ENCODE peak calls at places on chromosomes 7 and 10, in ten cellular contexts. L is neural progenitor cell, B is A549, Z is OCI-LY7, E is SK-N-SH, K is ovary, D is kidney, X is GM23338, S is thoracic aorta, U is IMR-90. Y is an unnamed sample.

GRCh38 chr7:24898691-24899090 is 81.3 kb downstream of the OSBPL3 start:
- DNase-seq in L (no peak), B (no peak), Z (peak), E (no peak), K (no peak), D (no peak), X (no peak), S (no peak), U (peak), Y (no peak)

GRCh38 chr7:73904219-73905136 is 43.5 kb downstream of the TMEM270 start:
- DNase-seq in L (no peak), B (no peak), Z (no peak), E (peak), K (peak), D (peak), X (no peak), S (peak), U (no peak), Y (no peak)

GRCh38 chr7:150367677-150368097 is 935 bp upstream of the REPIN1 start:
- DNase-seq in L (no peak), B (peak), Z (no peak), E (no peak), K (no peak), D (no peak), X (no peak), S (no peak), U (peak), Y (no peak)

GRCh38 chr10:71404510-71405295 is 8.0 kb downstream of the CDH23 start:
- DNase-seq in L (no peak), B (no peak), Z (no peak), E (no peak), K (no peak), D (no peak), X (no peak), S (no peak), U (no peak), Y (no peak)

GRCh38 chr7:51213618-51214017 is 103.0 kb downstream of the COBL start:
- DNase-seq in L (no peak), B (no peak), Z (no peak), E (no peak), K (no peak), D (no peak), X (no peak), S (no peak), U (no peak), Y (no peak)

GRCh38 chr10:31896972-31897384 is 31.7 kb downstream of the ARHGAP12 start:
- DNase-seq in L (no peak), B (peak), Z (no peak), E (no peak), K (no peak), D (no peak), X (no peak), S (no peak), U (peak), Y (peak)

GRCh38 chr10:124285587-124286527 is 132.9 kb downstream of the OAT start:
- DNase-seq in L (no peak), B (no peak), Z (peak), E (no peak), K (peak), D (no peak), X (no peak), S (no peak), U (no peak), Y (peak)

GRCh38 chr7:73715648-73716317 is 3.7 kb downstream of the STX1A start:
- DNase-seq in L (no peak), B (peak), Z (peak), E (no peak), K (no peak), D (no peak), X (no peak), S (no peak), U (peak), Y (peak)

GRCh38 chr10:49632406-49633317 is 18.8 kb downstream of the CHAT start:
- DNase-seq in L (no peak), B (no peak), Z (no peak), E (no peak), K (peak), D (peak), X (no peak), S (no peak), U (peak), Y (no peak)

GRCh38 chr10:29140991-29141390 is 147.9 kb upstream of the LYZL1 start:
- DNase-seq in L (no peak), B (peak), Z (no peak), E (no peak), K (no peak), D (no peak), X (peak), S (no peak), U (peak), Y (peak)

GRCh38 chr7:120858299-120858636 is 324 bp upstream of the TSPAN12 start:
- DNase-seq in L (no peak), B (no peak), Z (no peak), E (no peak), K (no peak), D (no peak), X (no peak), S (no peak), U (no peak), Y (no peak)

GRCh38 chr10:70584941-70585544 is 17.5 kb downstream of the PRF1 start:
- DNase-seq in L (peak), B (no peak), Z (peak), E (peak), K (peak), D (no peak), X (peak), S (no peak), U (no peak), Y (no peak)

GRCh38 chr10:70508912-70509366 is 30.4 kb downstream of the PALD1 start:
- DNase-seq in L (peak), B (no peak), Z (peak), E (peak), K (peak), D (no peak), X (peak), S (no peak), U (peak), Y (peak)

GRCh38 chr10:109998513-109998912 is 9.3 kb upstream of the ADD3 start:
- DNase-seq in L (no peak), B (no peak), Z (no peak), E (no peak), K (no peak), D (no peak), X (no peak), S (no peak), U (no peak), Y (no peak)

GRCh38 chr7:127253289-127254162 is 785 bp upstream of the GRM8 start:
- DNase-seq in L (peak), B (peak), Z (peak), E (peak), K (peak), D (peak), X (peak), S (peak), U (peak), Y (peak)

GRCh38 chr7:41993173-41993867 is 243.7 kb downstream of the GLI3 start:
- DNase-seq in L (no peak), B (no peak), Z (no peak), E (no peak), K (no peak), D (no peak), X (no peak), S (no peak), U (peak), Y (peak)

GRCh38 chr7:26485421-26486019 is 193.9 kb downstream of the SNX10 start:
- DNase-seq in L (no peak), B (no peak), Z (no peak), E (peak), K (no peak), D (no peak), X (no peak), S (no peak), U (no peak), Y (no peak)

GRCh38 chr10:94008526-94008925 is 14.8 kb downstream of the PLCE1 start:
- DNase-seq in L (no peak), B (no peak), Z (no peak), E (no peak), K (no peak), D (no peak), X (no peak), S (no peak), U (no peak), Y (no peak)

GRCh38 chr10:96850825-96851224 is 18.7 kb downstream of the LCOR start:
- DNase-seq in L (no peak), B (no peak), Z (no peak), E (no peak), K (no peak), D (no peak), X (no peak), S (no peak), U (peak), Y (peak)

GRCh38 chr7:142375710-142376313 is 118.0 kb upstream of the PRSS58 start:
- DNase-seq in L (peak), B (no peak), Z (no peak), E (no peak), K (no peak), D (peak), X (peak), S (no peak), U (peak), Y (peak)

GRCh38 chr7:82141427-82141826 is 302.1 kb downstream of the CACNA2D1 start:
- DNase-seq in L (no peak), B (no peak), Z (no peak), E (no peak), K (no peak), D (no peak), X (no peak), S (no peak), U (peak), Y (peak)

GRCh38 chr7:131365876-131366275 is 38.2 kb downstream of the MKLN1 start:
- DNase-seq in L (no peak), B (no peak), Z (no peak), E (no peak), K (no peak), D (no peak), X (no peak), S (no peak), U (peak), Y (peak)

GRCh38 chr7:45455662-45456061 is 118.5 kb upstream of the ADCY1 start:
- DNase-seq in L (no peak), B (no peak), Z (no peak), E (no peak), K (no peak), D (peak), X (no peak), S (no peak), U (no peak), Y (no peak)

GRCh38 chr10:31838709-31839108 is 89.9 kb downstream of the ARHGAP12 start:
- DNase-seq in L (peak), B (no peak), Z (no peak), E (no peak), K (no peak), D (no peak), X (peak), S (no peak), U (no peak), Y (no peak)

GRCh38 chr7:71637578-71637977 is 505.6 kb downstream of the GALNT17 start:
- DNase-seq in L (no peak), B (no peak), Z (no peak), E (no peak), K (no peak), D (no peak), X (no peak), S (no peak), U (no peak), Y (peak)

GRCh38 chr10:57992321-57993077 is 275.2 kb downstream of the IPMK start:
- DNase-seq in L (peak), B (no peak), Z (no peak), E (no peak), K (no peak), D (no peak), X (peak), S (no peak), U (peak), Y (peak)

GRCh38 chr10:59323036-59323459 is 39.3 kb downstream of the FAM13C start:
- DNase-seq in L (no peak), B (no peak), Z (no peak), E (no peak), K (no peak), D (no peak), X (no peak), S (no peak), U (peak), Y (no peak)

GRCh38 chr10:90579602-90580242 is 278.1 kb downstream of the HTR7 start:
- DNase-seq in L (peak), B (no peak), Z (no peak), E (no peak), K (no peak), D (no peak), X (peak), S (no peak), U (peak), Y (peak)

GRCh38 chr10:133260895-133261725 is 15.6 kb downstream of the ADAM8 start:
- DNase-seq in L (peak), B (peak), Z (peak), E (peak), K (peak), D (peak), X (peak), S (no peak), U (no peak), Y (no peak)

GRCh38 chr7:126574276-126574675 is 678.5 kb downstream of the GRM8 start:
- DNase-seq in L (no peak), B (peak), Z (no peak), E (no peak), K (no peak), D (no peak), X (no peak), S (no peak), U (no peak), Y (no peak)

GRCh38 chr7:25360471-25360870 is 132.2 kb upstream of the NPVF start:
- DNase-seq in L (no peak), B (no peak), Z (no peak), E (no peak), K (no peak), D (no peak), X (no peak), S (no peak), U (no peak), Y (no peak)

GRCh38 chr7:84913731-84914130 is 273.1 kb downstream of the SEMA3D start:
- DNase-seq in L (no peak), B (no peak), Z (no peak), E (no peak), K (no peak), D (no peak), X (no peak), S (no peak), U (peak), Y (peak)

GRCh38 chr10:26417136-26417535 is 21.0 kb upstream of the APBB1IP start:
- DNase-seq in L (no peak), B (no peak), Z (no peak), E (no peak), K (no peak), D (no peak), X (no peak), S (no peak), U (no peak), Y (no peak)

GRCh38 chr7:147509859-147510542 is 1080.6 kb upstream of the C7orf33 start:
- DNase-seq in L (no peak), B (no peak), Z (no peak), E (no peak), K (no peak), D (no peak), X (no peak), S (no peak), U (peak), Y (peak)

DNA sequence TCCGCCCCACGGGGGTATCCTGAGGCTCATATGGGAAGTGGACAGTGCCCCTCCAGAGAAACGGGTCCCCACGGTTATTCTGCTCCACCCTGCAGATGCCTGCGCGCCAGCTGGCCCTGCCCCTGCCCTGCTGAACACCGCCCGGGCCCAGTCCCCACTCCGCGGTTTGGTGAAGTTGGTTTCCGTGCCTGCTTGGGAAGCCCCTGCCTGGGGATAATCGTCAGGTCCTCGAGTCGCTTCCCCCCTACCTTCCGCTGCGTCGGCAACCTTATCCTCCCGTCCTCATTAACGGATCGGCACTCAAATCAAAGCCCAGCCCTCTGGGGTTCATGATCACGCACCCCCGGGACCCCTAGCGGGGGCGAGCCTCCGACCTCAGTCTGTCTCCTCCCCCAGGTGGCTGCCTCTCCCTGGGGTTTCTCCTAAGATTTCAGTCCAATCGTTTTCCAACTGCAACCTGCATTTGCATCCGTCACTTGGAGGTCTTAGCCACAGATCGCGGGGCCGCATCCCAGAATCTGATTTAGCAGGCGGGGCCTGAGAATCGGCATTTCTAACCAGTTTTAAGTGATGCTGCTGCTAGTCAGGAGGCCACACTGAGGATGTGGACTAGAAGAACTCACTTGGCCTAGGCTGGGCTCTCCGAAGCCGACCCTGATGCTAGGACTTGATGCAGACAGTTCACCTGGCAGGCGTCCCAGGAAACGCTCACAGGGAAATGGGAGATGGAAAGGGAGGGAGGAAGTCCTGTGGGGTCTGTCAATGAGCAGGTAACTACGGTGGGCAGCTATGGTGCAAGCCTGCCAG is 27.6 kb downstream of the WDR86 start:
- DNase-seq in L (no peak), B (no peak), Z (no peak), E (no peak), K (peak), D (peak), X (peak), S (no peak), U (no peak), Y (no peak)
- H3K4me3 ChIP-seq in L (peak), B (peak), Z (no peak), E (no peak), K (no peak), D (no peak), X (peak), S (peak), U (no peak), Y (no peak)

GRCh38 chr10:1734288-1734687 is 3.0 kb downstream of the ADARB2 start:
- DNase-seq in L (no peak), B (no peak), Z (no peak), E (no peak), K (no peak), D (no peak), X (no peak), S (no peak), U (no peak), Y (no peak)

GRCh38 chr10:1735562-1735961 is 1.8 kb downstream of the ADARB2 start:
- DNase-seq in L (no peak), B (no peak), Z (no peak), E (no peak), K (no peak), D (no peak), X (no peak), S (no peak), U (no peak), Y (no peak)

GRCh38 chr10:1731592-1731991 is 5.7 kb downstream of the ADARB2 start:
- DNase-seq in L (no peak), B (no peak), Z (no peak), E (no peak), K (no peak), D (no peak), X (no peak), S (no peak), U (no peak), Y (no peak)

GRCh38 chr10:1733720-1734119 is 3.6 kb downstream of the ADARB2 start:
- DNase-seq in L (no peak), B (no peak), Z (no peak), E (no peak), K (no peak), D (no peak), X (no peak), S (no peak), U (no peak), Y (no peak)

GRCh38 chr10:1732501-1733123 is 4.7 kb downstream of the ADARB2 start:
- DNase-seq in L (no peak), B (no peak), Z (no peak), E (peak), K (no peak), D (no peak), X (no peak), S (no peak), U (no peak), Y (no peak)
- H3K4me3 ChIP-seq in L (no peak), B (no peak), Z (no peak), E (peak), K (no peak), D (no peak), X (no peak), S (no peak), U (no peak), Y (no peak)

GRCh38 chr7:106732045-106732444 is 71.1 kb upstream of the CCDC71L start:
- DNase-seq in L (no peak), B (no peak), Z (no peak), E (no peak), K (no peak), D (no peak), X (no peak), S (no peak), U (no peak), Y (no peak)

GRCh38 chr7:106736123-106736507 is 75.2 kb upstream of the CCDC71L start:
- DNase-seq in L (no peak), B (no peak), Z (no peak), E (no peak), K (no peak), D (no peak), X (no peak), S (no peak), U (no peak), Y (no peak)

GRCh38 chr7:106736508-106737201 is 75.7 kb upstream of the CCDC71L start:
- DNase-seq in L (peak), B (peak), Z (peak), E (peak), K (no peak), D (no peak), X (peak), S (no peak), U (peak), Y (peak)

GRCh38 chr7:106737202-106737562 is 76.2 kb upstream of the CCDC71L start:
- DNase-seq in L (no peak), B (no peak), Z (peak), E (no peak), K (no peak), D (no peak), X (peak), S (no peak), U (peak), Y (peak)

DNA sequence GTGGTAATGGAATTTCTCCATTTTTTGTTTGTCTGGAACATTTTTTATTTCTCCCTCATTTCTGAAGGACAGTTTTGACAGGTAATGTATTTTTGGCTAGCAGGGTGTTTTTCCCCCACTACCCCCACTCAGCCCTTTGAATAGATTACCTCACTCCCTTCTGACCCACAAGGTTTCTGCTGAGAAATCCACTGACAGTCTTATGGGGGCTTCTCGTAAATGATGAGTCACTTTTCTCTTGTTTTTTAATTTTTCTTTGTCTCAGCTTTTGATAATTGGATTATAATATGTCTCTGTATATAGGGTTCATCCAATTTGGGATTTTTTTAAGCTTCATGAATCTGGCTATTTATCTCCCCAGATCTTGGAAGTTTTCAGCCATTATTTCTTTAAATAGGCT is 74.7 kb upstream of the CCDC71L start:
- DNase-seq in L (no peak), B (no peak), Z (no peak), E (no peak), K (no peak), D (no peak), X (no peak), S (no peak), U (no peak), Y (no peak)
- H3K4me3 ChIP-seq in L (no peak), B (no peak), Z (no peak), E (no peak), K (no peak), D (no peak), X (no peak), S (no peak), U (no peak), Y (no peak)

GRCh38 chr10:113959383-113959760 is 84.3 kb upstream of the ADRB1 start:
- DNase-seq in L (no peak), B (no peak), Z (peak), E (no peak), K (no peak), D (no peak), X (no peak), S (no peak), U (no peak), Y (no peak)
- H3K4me3 ChIP-seq in L (no peak), B (no peak), Z (peak), E (no peak), K (no peak), D (no peak), X (no peak), S (no peak), U (no peak), Y (no peak)

GRCh38 chr10:5595095-5595494 is 70.3 kb downstream of the CALML3 start:
- DNase-seq in L (no peak), B (no peak), Z (no peak), E (no peak), K (no peak), D (no peak), X (no peak), S (no peak), U (no peak), Y (no peak)
- H3K4me3 ChIP-seq in L (no peak), B (no peak), Z (no peak), E (no peak), K (no peak), D (no peak), X (no peak), S (no peak), U (no peak), Y (no peak)

GRCh38 chr7:3301472-3301778 is 373 bp downstream of the SDK1 start:
- DNase-seq in L (peak), B (no peak), Z (no peak), E (peak), K (no peak), D (no peak), X (no peak), S (no peak), U (no peak), Y (no peak)
- H3K4me3 ChIP-seq in L (peak), B (peak), Z (peak), E (peak), K (peak), D (no peak), X (peak), S (peak), U (peak), Y (peak)